ENCODE peak calls at places on chromosomes 4 and X, in five cellular contexts. E is PC-3, N is GM12865, I is right lobe of liver, P is omental fat pad. L is an unnamed sample.

GRCh38 chrX:149512225-149512885 is 7.2 kb upstream of the IDS start:
- DNase-seq in E (peak), N (peak), I (peak), P (no peak), L (peak)

GRCh38 chrX:46573331-46573895 is at the start of gene CHST7:
- DNase-seq in E (peak), N (peak), I (peak), P (no peak), L (peak)

GRCh38 chrX:63613531-63614028 is 171.4 kb downstream of the ARHGEF9 start:
- DNase-seq in E (no peak), N (no peak), I (no peak), P (no peak), L (no peak)

GRCh38 chr4:38539501-38539900 is 124.5 kb upstream of the KLF3 start:
- DNase-seq in E (no peak), N (no peak), I (no peak), P (no peak), L (no peak)

GRCh38 chr4:156138781-156139280 is 185.2 kb upstream of the CTSO start:
- DNase-seq in E (no peak), N (no peak), I (no peak), P (no peak), L (no peak)

GRCh38 chr4:189198624-189199023 is 742.0 kb upstream of the FRG1 start:
- DNase-seq in E (no peak), N (no peak), I (no peak), P (no peak), L (no peak)

GRCh38 chr4:138910201-138910913 is 105.2 kb upstream of the NOCT start:
- DNase-seq in E (peak), N (no peak), I (no peak), P (no peak), L (no peak)

GRCh38 chr4:163895369-163896005 is 401.0 kb downstream of the TMA16 start:
- DNase-seq in E (no peak), N (peak), I (no peak), P (no peak), L (no peak)

GRCh38 chr4:146311238-146311970 is 97.1 kb downstream of the REELD1 start:
- DNase-seq in E (no peak), N (no peak), I (no peak), P (no peak), L (no peak)

GRCh38 chrX:123464709-123465108 is 268.1 kb downstream of the THOC2 start:
- DNase-seq in E (no peak), N (no peak), I (no peak), P (no peak), L (no peak)

GRCh38 chr4:178198691-178199090 is 756.5 kb upstream of the AGA start:
- DNase-seq in E (no peak), N (no peak), I (no peak), P (no peak), L (no peak)

GRCh38 chrX:40166582-40166981 is 68.8 kb upstream of the BCOR start:
- DNase-seq in E (no peak), N (no peak), I (peak), P (no peak), L (no peak)

GRCh38 chr4:140038031-140038533 is 115.9 kb downstream of the MAML3 start:
- DNase-seq in E (peak), N (no peak), I (no peak), P (no peak), L (no peak)

GRCh38 chrX:111447298-111447697 is 35.3 kb upstream of the DCX start:
- DNase-seq in E (peak), N (peak), I (no peak), P (no peak), L (peak)

GRCh38 chr4:173056708-173057107 is 111.9 kb upstream of the GALNT7 start:
- DNase-seq in E (no peak), N (no peak), I (no peak), P (no peak), L (no peak)

GRCh38 chr4:76905521-76905920 is 7.6 kb upstream of the SOWAHB start:
- DNase-seq in E (no peak), N (no peak), I (no peak), P (no peak), L (no peak)

GRCh38 chrX:101191217-101191750 is 28.3 kb upstream of the DRP2 start:
- DNase-seq in E (no peak), N (no peak), I (no peak), P (no peak), L (no peak)

GRCh38 chr4:107278791-107279481 is 242.8 kb upstream of the DKK2 start:
- DNase-seq in E (no peak), N (no peak), I (no peak), P (no peak), L (no peak)

GRCh38 chr4:3518941-3519340 is 13.3 kb downstream of the LRPAP1 start:
- DNase-seq in E (no peak), N (no peak), I (peak), P (no peak), L (no peak)
- TF ChIP-seq CTCF in E (no peak), N (no peak), I (no peak), P (no peak), L (no peak)

GRCh38 chr4:18071894-18072293 is 50.3 kb upstream of the LCORL start:
- DNase-seq in E (no peak), N (no peak), I (no peak), P (no peak), L (no peak)

GRCh38 chr4:18081708-18082107 is 60.2 kb upstream of the LCORL start:
- DNase-seq in E (no peak), N (no peak), I (no peak), P (no peak), L (no peak)

GRCh38 chr4:18077808-18078207 is 56.3 kb upstream of the LCORL start:
- DNase-seq in E (no peak), N (peak), I (no peak), P (no peak), L (no peak)

GRCh38 chr4:18075823-18076433 is 54.4 kb upstream of the LCORL start:
- DNase-seq in E (peak), N (peak), I (no peak), P (no peak), L (no peak)
- TF ChIP-seq CTCF in E (peak), N (peak), I (peak), P (no peak), L (no peak)

GRCh38 chrX:88136328-88136727 is 610.7 kb upstream of the CPXCR1 start:
- DNase-seq in E (no peak), N (no peak), I (no peak), P (no peak), L (no peak)

DNA sequence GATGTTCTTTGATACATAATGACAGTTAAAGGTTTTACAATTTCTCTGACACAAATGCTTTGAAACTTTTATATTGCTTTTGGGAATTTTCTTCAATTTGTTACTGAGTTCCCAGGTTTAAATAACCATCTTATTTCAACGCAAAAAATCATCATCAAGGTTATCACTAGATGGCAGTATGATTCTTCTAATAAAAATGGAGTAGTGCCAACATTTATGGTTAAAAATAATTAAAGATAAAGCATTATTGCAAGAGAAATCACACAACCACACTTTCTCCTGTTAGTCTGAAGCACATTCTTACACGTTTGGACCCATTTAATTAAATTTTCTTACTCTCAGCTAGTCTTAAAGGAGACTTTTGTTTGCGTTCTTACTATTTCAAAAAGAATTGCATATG is 611.3 kb upstream of the CPXCR1 start:
- DNase-seq in E (peak), N (no peak), I (no peak), P (no peak), L (no peak)
- TF ChIP-seq CTCF in E (peak), N (no peak), I (peak), P (no peak), L (peak)

GRCh38 chrX:19907794-19908193 is 20.4 kb upstream of the SH3KBP1 start:
- DNase-seq in E (no peak), N (no peak), I (no peak), P (no peak), L (no peak)
- TF ChIP-seq CTCF in E (peak), N (no peak), I (no peak), P (no peak), L (no peak)

GRCh38 chrX:128804828-128805227 is 718.5 kb downstream of the SMARCA1 start:
- DNase-seq in E (no peak), N (no peak), I (no peak), P (no peak), L (no peak)
- TF ChIP-seq CTCF in E (no peak), N (no peak), I (no peak), P (no peak), L (no peak)

L was measured in GM10248.